ENCODE peak calls at places on chromosomes 4 and X, in four cellular contexts. G is astrocyte, S is hepatocyte, M is mammary epithelial cell. I is an unnamed sample.

GRCh38 chr4:47837582-47838294 is at the start of gene CORIN:
- DNase-seq in G (no peak), S (peak; percentile 48), M (no peak), I (no peak)

GRCh38 chr4:6357476-6357875 is 87.8 kb downstream of the WFS1 start:
- DNase-seq in G (no peak), S (no peak), M (no peak), I (no peak)

GRCh38 chr4:184727430-184727829 is 6.5 kb downstream of the CENPU start:
- DNase-seq in G (no peak), S (no peak), M (no peak), I (no peak)

GRCh38 chrX:11059923-11060322 is 51.2 kb upstream of the HCCS start:
- DNase-seq in G (peak; percentile 42), S (no peak), M (peak; percentile 76), I (no peak)

GRCh38 chr4:184370711-184371389 is 103.5 kb downstream of the IRF2 start:
- DNase-seq in G (peak; percentile 74), S (no peak), M (no peak), I (no peak)

GRCh38 chr4:89434364-89434988 is 126.9 kb upstream of the GPRIN3 start:
- DNase-seq in G (peak; percentile 23), S (peak; percentile 34), M (peak; percentile 24), I (no peak)

GRCh38 chrX:17601816-17602215 is 135.5 kb upstream of the SCML1 start:
- DNase-seq in G (no peak), S (no peak), M (no peak), I (no peak)

GRCh38 chrX:68868902-68869800 is 40.3 kb downstream of the EFNB1 start:
- DNase-seq in G (no peak), S (peak; percentile 32), M (no peak), I (no peak)

GRCh38 chrX:68681443-68681941 is 34.0 kb downstream of the STARD8 start:
- DNase-seq in G (peak; percentile 79), S (no peak), M (peak; percentile 9), I (no peak)

GRCh38 chr4:5808081-5808741 is 84.7 kb downstream of the CRMP1 start:
- DNase-seq in G (no peak), S (no peak), M (no peak), I (no peak)

GRCh38 chr4:83217721-83218522 is 66.7 kb downstream of the COQ2 start:
- DNase-seq in G (no peak), S (no peak), M (no peak), I (peak; percentile 65)

GRCh38 chrX:141945415-141945814 is 41.7 kb downstream of the MAGEC1 start:
- DNase-seq in G (no peak), S (no peak), M (peak; percentile 2), I (peak; percentile 23)

GRCh38 chr4:113678651-113679050 is 82.9 kb downstream of the CAMK2D start:
- DNase-seq in G (no peak), S (no peak), M (no peak), I (no peak)

GRCh38 chrX:71923516-71923915 is 12.9 kb downstream of the NHSL2 start:
- DNase-seq in G (no peak), S (no peak), M (no peak), I (no peak)

GRCh38 chrX:97633798-97634197 is 750.1 kb downstream of the RPA4 start:
- DNase-seq in G (no peak), S (no peak), M (no peak), I (no peak)

GRCh38 chrX:40030205-40030604 is 67.6 kb downstream of the BCOR start:
- DNase-seq in G (no peak), S (no peak), M (no peak), I (no peak)

GRCh38 chr4:127501103-127501502 is 131.7 kb upstream of the INTU start:
- DNase-seq in G (peak; percentile 46), S (no peak), M (peak; percentile 11), I (no peak)

GRCh38 chr4:176927664-176928063 is 134.9 kb upstream of the VEGFC start:
- DNase-seq in G (peak; percentile 66), S (peak; percentile 23), M (peak; percentile 66), I (no peak)

GRCh38 chr4:165129924-165130323 is 17.3 kb upstream of the TMEM192 start:
- DNase-seq in G (no peak), S (no peak), M (no peak), I (no peak)

GRCh38 chrX:129524250-129524850 is 1.1 kb upstream of the SMARCA1 start:
- DNase-seq in G (no peak), S (no peak), M (no peak), I (no peak)

GRCh38 chrX:115226929-115227328 is 7.0 kb downstream of the LRCH2 start:
- DNase-seq in G (no peak), S (peak; percentile 67), M (peak; percentile 36), I (peak; percentile 27)

GRCh38 chrX:41459714-41460113 is 12.6 kb downstream of the NYX start:
- DNase-seq in G (no peak), S (no peak), M (no peak), I (no peak)

GRCh38 chr4:65868096-65868824 is 198.0 kb upstream of the EPHA5 start:
- DNase-seq in G (no peak), S (no peak), M (peak; percentile 1), I (peak; percentile 36)

GRCh38 chr4:32847466-32847865 is 2127.3 kb downstream of the PCDH7 start:
- DNase-seq in G (no peak), S (peak; percentile 26), M (no peak), I (no peak)

GRCh38 chrX:154458116-154458953 is at the start of gene PLXNA3:
- DNase-seq in G (no peak), S (peak; percentile 74), M (no peak), I (peak; percentile 76)

GRCh38 chr4:25291158-25291733 is 21.3 kb upstream of the ZCCHC4 start:
- DNase-seq in G (no peak), S (no peak), M (no peak), I (no peak)
- H2AFZ ChIP-seq in G (no peak overlapping the region), S (no peak overlapping the region), M (no peak overlapping the region), I (no peak overlapping the region)

DNA sequence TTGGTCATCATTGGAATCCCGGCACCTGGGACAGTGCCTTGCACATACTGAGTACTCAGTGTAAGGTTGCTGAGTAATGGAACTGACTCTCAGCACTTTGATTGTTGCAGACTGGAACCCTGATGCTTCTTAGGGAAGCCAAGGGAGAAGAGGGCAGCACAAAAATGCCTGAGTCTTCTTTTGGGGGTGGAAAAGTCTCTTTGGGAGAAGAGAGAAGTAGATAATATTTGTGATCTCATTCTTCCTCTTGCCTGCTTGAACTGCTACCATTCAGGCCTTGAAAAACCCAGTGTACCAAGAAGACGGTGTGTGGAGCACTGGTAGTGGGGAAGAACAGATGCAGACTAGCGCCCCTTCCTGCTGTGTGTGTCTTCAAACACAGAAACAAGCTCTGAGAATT is 12.3 kb downstream of the SFRP2 start:
- DNase-seq in G (no peak), S (no peak), M (no peak), I (no peak)
- H3K27me3 ChIP-seq in G (peaks cover 2% of the 10 kb centered on the region), S (peaks cover 6% of the 10 kb centered on the region), M (peaks cover 4% of the 10 kb centered on the region), I (no peaks in the 10 kb centered on the region)

GRCh38 chr4:8869879-8870646 is 1.6 kb downstream of the HMX1 start:
- DNase-seq in G (no peak), S (no peak), M (no peak), I (no peak)
- TF ChIP-seq EZH2 in G (no peak), S (peak; percentile 13), M (no peak), I (no peak)

GRCh38 chr4:105147226-105148151 is 813 bp downstream of the TET2 start:
- DNase-seq in G (peak; percentile 42), S (peak; percentile 48), M (peak; percentile 49), I (no peak)

GRCh38 chr4:105145913-105146285 is 777 bp upstream of the TET2 start:
- DNase-seq in G (no peak), S (peak; percentile 32), M (no peak), I (no peak)

GRCh38 chr4:105140684-105141490 is 5.8 kb upstream of the TET2 start:
- DNase-seq in G (no peak), S (peak; percentile 57), M (no peak), I (no peak)

GRCh38 chr4:105146286-105147219 is at the start of gene TET2:
- DNase-seq in G (peak; percentile 78), S (peak; percentile 87), M (peak; percentile 83), I (peak; percentile 55)

DNA sequence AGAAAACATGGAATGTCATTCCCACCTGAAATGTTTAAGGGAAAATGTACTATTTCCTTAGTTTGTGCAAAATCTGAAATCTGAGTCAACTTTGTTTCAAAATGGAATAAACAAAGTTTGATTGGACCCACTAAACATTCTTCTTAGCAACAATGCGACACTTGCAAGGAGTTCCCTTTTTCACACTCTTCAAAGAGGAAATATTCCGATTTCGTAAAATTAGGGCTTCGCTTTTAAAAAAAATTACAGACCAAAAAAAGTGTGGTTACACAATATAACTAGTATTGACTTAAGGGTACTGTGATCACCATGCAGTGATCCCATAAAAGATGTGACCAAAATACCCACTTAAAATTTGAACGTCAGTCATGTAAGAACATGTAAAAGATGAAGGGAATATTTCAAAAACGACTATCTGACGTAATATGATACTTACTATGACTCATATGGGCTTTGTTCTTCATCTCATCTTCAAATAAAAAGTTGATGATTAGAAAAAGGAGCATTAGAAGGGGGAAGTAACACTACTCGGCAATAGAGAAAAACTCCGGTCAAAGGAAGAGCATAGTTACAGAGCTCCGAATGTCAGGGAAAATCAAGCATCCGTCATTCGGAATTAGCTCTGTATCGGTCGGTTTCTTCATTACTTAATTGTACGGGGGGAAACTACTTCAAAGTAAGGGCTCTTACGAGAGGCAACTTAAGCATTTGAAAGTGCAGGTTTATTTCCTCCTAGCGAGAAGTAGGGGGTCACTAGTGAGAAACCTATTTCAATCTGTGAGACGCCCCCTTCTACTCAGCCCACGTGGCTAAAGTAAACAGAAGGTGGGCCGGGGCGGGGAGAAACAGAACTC is 1.4 kb upstream of the TET2 start:
- DNase-seq in G (no peak), S (peak; percentile 7), M (no peak), I (no peak)
- H2AFZ ChIP-seq in G (peak overlapping the region; percentile 82), S (peak overlapping the region; percentile 99), M (peak overlapping the region; percentile 95), I (no peak overlapping the region)

GRCh38 chrX:137354851-137355250 is 211.1 kb upstream of the ZIC3 start:
- DNase-seq in G (no peak), S (no peak), M (no peak), I (no peak)
- H3K27me3 ChIP-seq in G (no peaks in the 10 kb centered on the region), S (no peaks in the 10 kb centered on the region), M (no peaks in the 10 kb centered on the region), I (no peaks in the 10 kb centered on the region)

DNA sequence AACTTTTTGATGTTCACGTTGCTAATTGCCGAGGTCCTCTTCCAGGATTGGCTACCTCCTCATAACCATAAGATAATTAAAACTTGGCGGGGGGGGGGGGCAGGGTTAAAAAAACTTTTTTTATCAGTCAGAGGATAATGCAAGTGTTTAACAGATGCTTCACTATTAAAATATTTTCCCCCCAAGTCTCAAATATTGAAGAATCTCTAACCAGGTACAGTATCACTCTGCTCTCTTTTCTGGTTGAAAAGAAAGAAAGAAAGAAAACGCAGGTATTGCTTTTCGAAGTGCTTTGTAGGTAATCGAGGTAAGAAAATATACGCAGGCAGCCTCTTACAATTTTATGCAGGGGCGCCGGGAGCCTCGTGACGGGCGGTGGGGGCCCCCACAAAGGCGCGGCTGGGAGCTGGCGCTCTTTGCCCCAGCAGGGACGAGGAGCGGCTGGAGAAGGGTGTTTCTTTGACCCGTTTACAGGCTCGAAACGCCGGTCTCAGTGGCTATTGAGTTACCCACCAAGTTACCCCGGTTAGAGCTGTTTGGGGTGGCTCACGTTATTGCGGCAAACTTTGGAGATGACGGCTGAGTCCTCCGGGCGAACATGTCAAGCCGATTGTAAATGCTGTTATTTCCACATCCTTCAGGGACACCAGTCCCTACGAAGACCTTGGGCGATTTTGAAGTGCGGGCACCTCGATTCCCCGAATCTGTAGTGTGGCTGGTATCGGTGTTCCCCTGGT is 465 bp upstream of the HAND2 start:
- DNase-seq in G (no peak), S (no peak), M (no peak), I (no peak)
- TF ChIP-seq EZH2 in G (no peak), S (peak; percentile 61), M (peak; percentile 93), I (no peak)

I was measured in PC-9.